ENCODE peak calls at places on chromosomes 2 and 18, in four cellular contexts. One of them, this sample, is unnamed. For H3K36me3, the result is how much of the 10 kb centered on the place peaks cover.

GRCh38 chr2:231642631-231643493 is 50.2 kb downstream of the TEX44 start:
- DNase-seq in sigmoid colon: peak
- DNase-seq in Panc1: peak
- DNase-seq in CD4-positive, CD25-positive, alpha-beta regulatory T cell: no peak
- DNase-seq in this sample: peak

GRCh38 chr2:2942225-2942624 is 435.4 kb downstream of the EIPR1 start:
- DNase-seq in sigmoid colon: no peak
- DNase-seq in Panc1: no peak
- DNase-seq in CD4-positive, CD25-positive, alpha-beta regulatory T cell: no peak
- DNase-seq in this sample: no peak

GRCh38 chr2:173934895-173935294 is 30.3 kb downstream of the SP3 start:
- DNase-seq in sigmoid colon: no peak
- DNase-seq in CD4-positive, CD25-positive, alpha-beta regulatory T cell: no peak
- DNase-seq in Panc1: no peak
- DNase-seq in this sample: no peak

GRCh38 chr2:156191547-156191946 is 141.0 kb downstream of the NR4A2 start:
- DNase-seq in Panc1: no peak
- DNase-seq in CD4-positive, CD25-positive, alpha-beta regulatory T cell: no peak
- DNase-seq in sigmoid colon: no peak
- DNase-seq in this sample: no peak

GRCh38 chr2:46978696-46979095 is 63.1 kb upstream of the MCFD2 start:
- DNase-seq in Panc1: no peak
- DNase-seq in sigmoid colon: no peak
- DNase-seq in CD4-positive, CD25-positive, alpha-beta regulatory T cell: no peak
- DNase-seq in this sample: no peak

GRCh38 chr2:123085479-123085878 is 939.6 kb upstream of the CNTNAP5 start:
- DNase-seq in sigmoid colon: no peak
- DNase-seq in Panc1: no peak
- DNase-seq in CD4-positive, CD25-positive, alpha-beta regulatory T cell: no peak
- DNase-seq in this sample: no peak

GRCh38 chr2:240602266-240603050 is 15.9 kb downstream of the CAPN10 start:
- DNase-seq in sigmoid colon: peak
- DNase-seq in CD4-positive, CD25-positive, alpha-beta regulatory T cell: no peak
- DNase-seq in Panc1: no peak
- DNase-seq in this sample: peak

GRCh38 chr2:29223851-29224692 is 108.9 kb downstream of the CLIP4 start:
- DNase-seq in CD4-positive, CD25-positive, alpha-beta regulatory T cell: no peak
- DNase-seq in Panc1: no peak
- DNase-seq in sigmoid colon: peak
- DNase-seq in this sample: peak

GRCh38 chr2:151918308-151918707 is 90.1 kb upstream of the ARL5A start:
- DNase-seq in CD4-positive, CD25-positive, alpha-beta regulatory T cell: no peak
- DNase-seq in Panc1: no peak
- DNase-seq in sigmoid colon: no peak
- DNase-seq in this sample: no peak

GRCh38 chr18:47968721-47969120 is 38.3 kb upstream of the SMAD2 start:
- DNase-seq in Panc1: no peak
- DNase-seq in sigmoid colon: no peak
- DNase-seq in CD4-positive, CD25-positive, alpha-beta regulatory T cell: no peak
- DNase-seq in this sample: no peak

GRCh38 chr2:27804146-27804545 is 32.6 kb downstream of the MRPL33 start:
- DNase-seq in Panc1: no peak
- DNase-seq in sigmoid colon: no peak
- DNase-seq in CD4-positive, CD25-positive, alpha-beta regulatory T cell: no peak
- DNase-seq in this sample: no peak

GRCh38 chr2:73291093-73291460 is 2.3 kb downstream of the EGR4 start:
- DNase-seq in sigmoid colon: no peak
- DNase-seq in CD4-positive, CD25-positive, alpha-beta regulatory T cell: peak
- DNase-seq in Panc1: no peak
- DNase-seq in this sample: peak

GRCh38 chr2:222287862-222288479 is 10.8 kb downstream of the PAX3 start:
- DNase-seq in Panc1: no peak
- DNase-seq in sigmoid colon: no peak
- DNase-seq in CD4-positive, CD25-positive, alpha-beta regulatory T cell: no peak
- DNase-seq in this sample: no peak

GRCh38 chr2:189499137-189499536 is 57.9 kb downstream of the WDR75 start:
- DNase-seq in sigmoid colon: no peak
- DNase-seq in Panc1: no peak
- DNase-seq in CD4-positive, CD25-positive, alpha-beta regulatory T cell: no peak
- DNase-seq in this sample: no peak

GRCh38 chr2:42693013-42693575 is 70.8 kb downstream of the OXER1 start:
- DNase-seq in Panc1: no peak
- DNase-seq in CD4-positive, CD25-positive, alpha-beta regulatory T cell: no peak
- DNase-seq in sigmoid colon: no peak
- DNase-seq in this sample: no peak

GRCh38 chr2:132859550-132859949 is 189.5 kb upstream of the LYPD1 start:
- DNase-seq in sigmoid colon: no peak
- DNase-seq in CD4-positive, CD25-positive, alpha-beta regulatory T cell: no peak
- DNase-seq in Panc1: no peak
- DNase-seq in this sample: no peak

GRCh38 chr2:112630268-112630667 is 15.5 kb upstream of the SLC20A1 start:
- DNase-seq in sigmoid colon: peak
- DNase-seq in Panc1: no peak
- DNase-seq in CD4-positive, CD25-positive, alpha-beta regulatory T cell: no peak
- DNase-seq in this sample: no peak

GRCh38 chr2:191657977-191658376 is 20.0 kb upstream of the NABP1 start:
- DNase-seq in Panc1: no peak
- DNase-seq in CD4-positive, CD25-positive, alpha-beta regulatory T cell: no peak
- DNase-seq in sigmoid colon: no peak
- DNase-seq in this sample: no peak

GRCh38 chr2:105797298-105797819 is 52.6 kb downstream of the NCK2 start:
- DNase-seq in sigmoid colon: no peak
- DNase-seq in Panc1: no peak
- DNase-seq in CD4-positive, CD25-positive, alpha-beta regulatory T cell: peak
- DNase-seq in this sample: no peak

GRCh38 chr2:104868081-104868806 is 14.3 kb downstream of the POU3F3 start:
- DNase-seq in sigmoid colon: no peak
- DNase-seq in Panc1: no peak
- DNase-seq in CD4-positive, CD25-positive, alpha-beta regulatory T cell: no peak
- DNase-seq in this sample: no peak

GRCh38 chr2:197838036-197838435 is 33.6 kb downstream of the PLCL1 start:
- DNase-seq in CD4-positive, CD25-positive, alpha-beta regulatory T cell: peak
- DNase-seq in Panc1: no peak
- DNase-seq in sigmoid colon: no peak
- DNase-seq in this sample: no peak

GRCh38 chr2:133240505-133241230 is 327.6 kb downstream of the NCKAP5 start:
- DNase-seq in Panc1: no peak
- DNase-seq in CD4-positive, CD25-positive, alpha-beta regulatory T cell: no peak
- DNase-seq in sigmoid colon: no peak
- DNase-seq in this sample: no peak

GRCh38 chr2:1869987-1870386 is 125.7 kb upstream of the PXDN start:
- DNase-seq in Panc1: no peak
- DNase-seq in CD4-positive, CD25-positive, alpha-beta regulatory T cell: no peak
- DNase-seq in sigmoid colon: no peak
- DNase-seq in this sample: no peak

GRCh38 chr2:148906136-148906535 is 31.1 kb downstream of the KIF5C start:
- DNase-seq in CD4-positive, CD25-positive, alpha-beta regulatory T cell: no peak
- DNase-seq in sigmoid colon: no peak
- DNase-seq in Panc1: no peak
- DNase-seq in this sample: no peak

GRCh38 chr2:193679850-193680249 is 1485.1 kb upstream of the TMEFF2 start:
- DNase-seq in sigmoid colon: no peak
- DNase-seq in CD4-positive, CD25-positive, alpha-beta regulatory T cell: no peak
- DNase-seq in Panc1: no peak
- DNase-seq in this sample: no peak

GRCh38 chr2:106708189-106708588 is 177.8 kb downstream of the ST6GAL2 start:
- DNase-seq in sigmoid colon: no peak
- DNase-seq in CD4-positive, CD25-positive, alpha-beta regulatory T cell: no peak
- DNase-seq in Panc1: no peak
- DNase-seq in this sample: no peak

GRCh38 chr18:65606551-65607130 is 144.2 kb upstream of the CDH7 start:
- DNase-seq in sigmoid colon: no peak
- DNase-seq in Panc1: no peak
- DNase-seq in CD4-positive, CD25-positive, alpha-beta regulatory T cell: no peak
- DNase-seq in this sample: no peak

GRCh38 chr2:191976436-191976835 is 129.5 kb upstream of the CAVIN2 start:
- DNase-seq in sigmoid colon: no peak
- DNase-seq in CD4-positive, CD25-positive, alpha-beta regulatory T cell: no peak
- DNase-seq in Panc1: no peak
- DNase-seq in this sample: no peak

GRCh38 chr2:58541511-58541910 is 300.4 kb upstream of the FANCL start:
- DNase-seq in CD4-positive, CD25-positive, alpha-beta regulatory T cell: no peak
- DNase-seq in sigmoid colon: no peak
- DNase-seq in Panc1: no peak
- DNase-seq in this sample: no peak

GRCh38 chr2:26008851-26009566 is 24.9 kb upstream of the RAB10 start:
- DNase-seq in Panc1: no peak
- DNase-seq in sigmoid colon: peak
- DNase-seq in CD4-positive, CD25-positive, alpha-beta regulatory T cell: no peak
- DNase-seq in this sample: peak

GRCh38 chr18:54647176-54647575 is 56.1 kb downstream of the DYNAP start:
- DNase-seq in CD4-positive, CD25-positive, alpha-beta regulatory T cell: no peak
- DNase-seq in sigmoid colon: no peak
- DNase-seq in Panc1: no peak
- DNase-seq in this sample: peak

GRCh38 chr2:223537669-223538601 is 64.2 kb downstream of the SCG2 start:
- DNase-seq in Panc1: no peak
- DNase-seq in CD4-positive, CD25-positive, alpha-beta regulatory T cell: no peak
- DNase-seq in sigmoid colon: no peak
- DNase-seq in this sample: no peak

GRCh38 chr2:31235504-31235902 is 1.6 kb downstream of the EHD3 start:
- DNase-seq in Panc1: no peak
- DNase-seq in CD4-positive, CD25-positive, alpha-beta regulatory T cell: no peak
- DNase-seq in sigmoid colon: no peak
- DNase-seq in this sample: no peak

GRCh38 chr2:120740375-120740764 is 4.7 kb downstream of the GLI2 start:
- DNase-seq in sigmoid colon: no peak
- DNase-seq in Panc1: no peak
- DNase-seq in CD4-positive, CD25-positive, alpha-beta regulatory T cell: no peak
- DNase-seq in this sample: no peak
- H3K36me3 ChIP-seq in sigmoid colon: under half
- H3K36me3 ChIP-seq in Panc1: under half
- H3K36me3 ChIP-seq in CD4-positive, CD25-positive, alpha-beta regulatory T cell: under half
- H3K36me3 ChIP-seq in this sample: under half

GRCh38 chr2:48514591-48514990 is 15.4 kb upstream of the STON1 start:
- DNase-seq in CD4-positive, CD25-positive, alpha-beta regulatory T cell: no peak
- DNase-seq in Panc1: no peak
- DNase-seq in sigmoid colon: no peak
- DNase-seq in this sample: no peak
- H3K36me3 ChIP-seq in CD4-positive, CD25-positive, alpha-beta regulatory T cell: half or more
- H3K36me3 ChIP-seq in Panc1: under half
- H3K36me3 ChIP-seq in sigmoid colon: under half
- H3K36me3 ChIP-seq in this sample: under half

GRCh38 chr2:120802161-120802560 is 66.5 kb downstream of the GLI2 start:
- DNase-seq in sigmoid colon: peak
- DNase-seq in CD4-positive, CD25-positive, alpha-beta regulatory T cell: no peak
- DNase-seq in Panc1: no peak
- DNase-seq in this sample: no peak
- H3K36me3 ChIP-seq in sigmoid colon: under half
- H3K36me3 ChIP-seq in CD4-positive, CD25-positive, alpha-beta regulatory T cell: under half
- H3K36me3 ChIP-seq in Panc1: under half
- H3K36me3 ChIP-seq in this sample: under half

GRCh38 chr18:67402543-67402942 is 114.0 kb downstream of the DSEL start:
- DNase-seq in sigmoid colon: no peak
- DNase-seq in Panc1: no peak
- DNase-seq in CD4-positive, CD25-positive, alpha-beta regulatory T cell: no peak
- DNase-seq in this sample: no peak

DNA sequence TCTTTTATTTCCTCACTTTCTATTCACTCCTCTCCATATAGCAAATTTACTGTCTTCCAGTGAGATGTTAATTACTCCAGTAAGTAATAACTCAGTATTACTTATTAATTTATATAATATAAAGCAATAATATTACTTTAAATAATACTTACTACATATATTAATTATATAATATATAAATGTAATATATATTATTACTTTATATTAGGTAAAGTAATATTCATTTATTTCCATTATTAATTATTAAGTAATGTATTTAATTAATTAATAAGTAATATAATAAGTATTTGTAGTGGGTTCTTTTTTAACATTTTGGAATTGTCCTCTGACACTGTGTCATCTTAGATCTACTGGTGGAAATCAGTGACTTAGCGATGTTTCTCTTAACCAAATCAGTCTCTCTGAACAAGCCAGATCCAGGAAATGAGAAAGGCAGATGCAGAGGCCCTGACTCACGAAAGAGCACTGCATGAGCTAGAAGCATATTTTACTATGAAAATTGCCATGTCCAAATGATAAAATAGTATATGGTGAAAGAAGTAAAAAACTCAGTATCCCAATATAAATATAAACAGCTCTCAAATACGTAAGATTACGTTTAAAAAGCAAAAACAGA is 115.9 kb downstream of the DSEL start:
- DNase-seq in CD4-positive, CD25-positive, alpha-beta regulatory T cell: no peak
- DNase-seq in Panc1: no peak
- DNase-seq in sigmoid colon: no peak
- DNase-seq in this sample: no peak
- H3K36me3 ChIP-seq in CD4-positive, CD25-positive, alpha-beta regulatory T cell: under half
- H3K36me3 ChIP-seq in Panc1: under half
- H3K36me3 ChIP-seq in sigmoid colon: under half
- H3K36me3 ChIP-seq in this sample: under half

GRCh38 chr2:207119048-207119447 is 46.7 kb downstream of the KLF7 start:
- DNase-seq in CD4-positive, CD25-positive, alpha-beta regulatory T cell: no peak
- DNase-seq in Panc1: no peak
- DNase-seq in sigmoid colon: no peak
- DNase-seq in this sample: no peak
- H3K36me3 ChIP-seq in CD4-positive, CD25-positive, alpha-beta regulatory T cell: under half
- H3K36me3 ChIP-seq in Panc1: under half
- H3K36me3 ChIP-seq in sigmoid colon: under half
- H3K36me3 ChIP-seq in this sample: under half

DNA sequence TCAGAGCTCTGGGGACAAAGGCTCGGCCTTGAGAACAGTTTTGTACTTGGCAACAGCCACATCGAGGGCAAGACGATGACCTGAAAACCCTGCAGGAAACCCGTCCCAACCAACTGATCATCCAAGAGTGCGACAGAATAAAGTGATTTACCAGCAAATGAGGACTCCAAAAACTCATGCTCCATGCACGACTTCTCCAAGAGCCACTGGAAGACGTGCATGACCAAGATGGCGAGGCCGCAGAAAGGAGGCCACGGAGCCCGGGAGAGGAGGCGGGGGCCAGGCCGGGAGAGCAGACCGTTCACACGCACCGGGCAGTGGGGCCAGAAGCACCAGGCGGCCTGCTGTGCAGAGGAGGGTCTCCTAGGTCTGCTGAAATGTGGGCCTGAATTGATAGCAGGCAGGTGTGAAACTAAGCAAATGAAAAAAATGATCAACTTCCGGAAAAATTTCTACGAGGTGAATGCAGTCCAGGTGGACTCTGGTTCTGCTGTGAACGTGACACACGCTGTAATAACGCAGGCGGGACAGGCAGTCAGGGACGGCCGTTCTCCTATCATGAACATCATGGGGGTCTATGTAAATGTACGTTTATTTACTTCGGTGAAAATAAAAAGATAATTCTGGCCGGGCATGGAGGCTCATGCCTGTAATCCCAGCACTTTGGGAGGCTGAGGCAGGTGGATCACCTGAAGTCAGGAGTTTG is 252.2 kb downstream of the HDAC4 start:
- DNase-seq in sigmoid colon: peak
- DNase-seq in CD4-positive, CD25-positive, alpha-beta regulatory T cell: no peak
- DNase-seq in Panc1: no peak
- DNase-seq in this sample: no peak
- H3K36me3 ChIP-seq in sigmoid colon: under half
- H3K36me3 ChIP-seq in CD4-positive, CD25-positive, alpha-beta regulatory T cell: half or more
- H3K36me3 ChIP-seq in Panc1: under half
- H3K36me3 ChIP-seq in this sample: under half